ENCODE peak calls at places on chromosomes 3 and 15, in seven cellular contexts. U is HFF-Myc, N is cardiac fibroblast, H is fibroblast of lung, W is neural progenitor cell, J is DND-41, L is lower leg skin. R is an unnamed sample.

GRCh38 chr3:120353463-120353862 is 4.3 kb upstream of the LRRC58 start:
- DNase-seq in U (no peak), N (peak), H (no peak), W (no peak), J (no peak), L (no peak), R (no peak)

GRCh38 chr3:158452324-158452723 is 118.7 kb upstream of the MLF1 start:
- DNase-seq in U (no peak), N (peak), H (no peak), W (no peak), J (no peak), L (no peak), R (no peak)

GRCh38 chr3:13644341-13645082 is 95.6 kb downstream of the FBLN2 start:
- DNase-seq in U (no peak), N (peak), H (peak), W (no peak), J (no peak), L (no peak), R (peak)

GRCh38 chr3:48142316-48142870 is 45.8 kb downstream of the CDC25A start:
- DNase-seq in U (no peak), N (no peak), H (no peak), W (no peak), J (no peak), L (peak), R (no peak)

GRCh38 chr3:80770106-80771079 is 991.1 kb downstream of the GBE1 start:
- DNase-seq in U (no peak), N (no peak), H (peak), W (peak), J (no peak), L (no peak), R (peak)

GRCh38 chr3:34843479-34843870 is 795.9 kb upstream of the ARPP21 start:
- DNase-seq in U (no peak), N (no peak), H (peak), W (peak), J (no peak), L (no peak), R (peak)

GRCh38 chr3:137767146-137768020 is 3.3 kb downstream of the SOX14 start:
- DNase-seq in U (no peak), N (no peak), H (no peak), W (peak), J (no peak), L (no peak), R (no peak)

GRCh38 chr3:149588909-149589308 is 68.9 kb downstream of the WWTR1 start:
- DNase-seq in U (no peak), N (no peak), H (no peak), W (no peak), J (no peak), L (no peak), R (no peak)

GRCh38 chr3:136194409-136195257 is 1.5 kb downstream of the MSL2 start:
- DNase-seq in U (no peak), N (peak), H (peak), W (peak), J (peak), L (peak), R (peak)

GRCh38 chr3:128432898-128433629 is 33.6 kb downstream of the DNAJB8 start:
- DNase-seq in U (no peak), N (no peak), H (no peak), W (peak), J (no peak), L (no peak), R (no peak)

GRCh38 chr3:128430731-128431130 is 36.0 kb downstream of the DNAJB8 start:
- DNase-seq in U (no peak), N (no peak), H (no peak), W (no peak), J (no peak), L (no peak), R (no peak)

GRCh38 chr3:128433630-128434185 is 33.0 kb downstream of the DNAJB8 start:
- DNase-seq in U (no peak), N (no peak), H (no peak), W (no peak), J (no peak), L (no peak), R (no peak)

GRCh38 chr3:128431803-128432300 is 34.8 kb downstream of the DNAJB8 start:
- DNase-seq in U (no peak), N (no peak), H (no peak), W (no peak), J (no peak), L (no peak), R (no peak)

DNA sequence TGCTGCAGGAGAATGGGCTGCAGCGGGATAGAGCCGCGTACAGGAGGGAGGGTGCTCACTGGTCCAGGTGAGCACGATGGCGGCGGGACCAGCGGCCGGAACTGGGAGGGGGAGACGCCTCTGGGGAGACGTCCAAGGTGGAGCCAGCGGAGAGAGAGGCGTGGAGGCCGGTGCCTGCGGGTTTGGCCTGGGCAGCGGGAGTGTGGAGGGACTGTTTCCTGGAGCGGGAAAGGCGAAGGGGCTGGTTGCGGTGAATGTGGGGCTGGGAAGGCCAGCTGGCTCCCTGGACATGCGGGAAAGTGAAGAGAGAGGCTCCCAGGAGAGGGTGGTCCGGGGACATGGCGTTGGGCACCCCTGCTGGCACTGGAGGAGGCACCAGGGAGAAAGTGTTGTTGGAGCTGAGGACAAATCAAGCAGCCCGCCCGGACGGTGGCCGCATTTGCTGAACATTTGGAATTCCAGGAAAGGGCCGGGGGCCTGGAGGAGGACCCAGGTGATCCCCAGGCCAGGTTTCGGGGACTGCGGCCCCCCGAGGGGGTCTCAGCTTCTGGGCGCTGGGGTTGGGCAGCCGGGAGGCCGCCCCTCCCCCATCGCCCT is 34.3 kb downstream of the DNAJB8 start:
- DNase-seq in U (no peak), N (no peak), H (no peak), W (peak), J (no peak), L (no peak), R (no peak)
- H3K4me3 ChIP-seq in U (peak), N (no peak), H (no peak), W (peak), J (no peak), L (no peak), R (no peak)

GRCh38 chr3:156300373-156300772 is 180.0 kb downstream of the KCNAB1 start:
- DNase-seq in U (no peak), N (no peak), H (no peak), W (no peak), J (no peak), L (no peak), R (no peak)

GRCh38 chr3:156299569-156299968 is 179.2 kb downstream of the KCNAB1 start:
- DNase-seq in U (no peak), N (no peak), H (no peak), W (no peak), J (no peak), L (no peak), R (no peak)

GRCh38 chr3:156298938-156299337 is 178.6 kb downstream of the KCNAB1 start:
- DNase-seq in U (no peak), N (no peak), H (no peak), W (no peak), J (no peak), L (peak), R (no peak)

GRCh38 chr3:156303316-156303715 is 182.9 kb downstream of the KCNAB1 start:
- DNase-seq in U (no peak), N (no peak), H (no peak), W (no peak), J (no peak), L (no peak), R (no peak)

DNA sequence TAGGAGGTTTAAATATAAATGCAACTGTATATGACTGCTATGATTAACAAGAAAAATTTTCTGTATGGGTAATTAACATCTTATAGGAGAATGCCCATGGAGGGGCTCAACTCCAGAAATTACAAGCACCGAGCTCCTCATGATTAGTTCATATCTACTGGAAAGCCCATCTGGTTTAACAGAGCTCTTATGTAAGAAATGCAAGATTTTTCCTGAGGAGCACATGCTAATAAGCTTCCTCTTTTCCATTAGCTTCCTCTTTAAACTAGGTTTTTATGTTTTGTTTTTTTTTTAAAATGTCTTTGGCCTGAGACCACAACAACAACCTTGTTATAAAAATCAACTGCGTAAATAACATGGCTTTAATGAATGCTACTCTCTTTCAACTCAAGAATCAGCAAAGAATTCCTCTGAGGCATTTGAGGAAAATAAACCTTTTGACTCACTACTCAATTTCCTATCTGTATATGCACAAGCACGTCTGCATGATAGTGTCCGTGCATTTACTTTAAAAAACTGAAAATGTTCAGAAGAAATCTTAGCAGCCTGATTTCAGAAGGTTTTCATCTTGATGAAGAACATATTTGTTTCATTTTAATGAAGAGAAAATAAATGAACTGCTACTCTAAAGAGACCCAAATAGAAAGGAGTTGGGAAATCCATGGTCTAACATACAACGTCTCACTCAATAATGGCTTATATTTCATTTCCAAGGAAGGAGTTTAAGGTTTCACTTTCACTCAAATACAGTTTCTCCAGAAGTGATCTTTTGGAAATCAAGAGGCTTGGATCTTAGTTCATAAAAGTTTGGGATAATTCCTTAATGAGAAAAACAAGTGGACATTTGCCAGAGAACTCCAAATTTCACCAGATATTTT is 180.8 kb downstream of the KCNAB1 start:
- DNase-seq in U (no peak), N (peak), H (no peak), W (no peak), J (no peak), L (no peak), R (no peak)
- H3K4me3 ChIP-seq in U (no peak), N (no peak), H (peak), W (no peak), J (no peak), L (no peak), R (no peak)

GRCh38 chr3:102084712-102085111 is 235.4 kb downstream of the NFKBIZ start:
- DNase-seq in U (no peak), N (no peak), H (no peak), W (no peak), J (no peak), L (no peak), R (no peak)

GRCh38 chr3:102083469-102083868 is 234.2 kb downstream of the NFKBIZ start:
- DNase-seq in U (no peak), N (no peak), H (no peak), W (no peak), J (no peak), L (no peak), R (no peak)

GRCh38 chr3:102083971-102084370 is 234.7 kb downstream of the NFKBIZ start:
- DNase-seq in U (no peak), N (peak), H (peak), W (no peak), J (no peak), L (no peak), R (peak)

GRCh38 chr3:102087236-102087635 is 237.9 kb downstream of the NFKBIZ start:
- DNase-seq in U (no peak), N (no peak), H (no peak), W (no peak), J (no peak), L (no peak), R (no peak)

DNA sequence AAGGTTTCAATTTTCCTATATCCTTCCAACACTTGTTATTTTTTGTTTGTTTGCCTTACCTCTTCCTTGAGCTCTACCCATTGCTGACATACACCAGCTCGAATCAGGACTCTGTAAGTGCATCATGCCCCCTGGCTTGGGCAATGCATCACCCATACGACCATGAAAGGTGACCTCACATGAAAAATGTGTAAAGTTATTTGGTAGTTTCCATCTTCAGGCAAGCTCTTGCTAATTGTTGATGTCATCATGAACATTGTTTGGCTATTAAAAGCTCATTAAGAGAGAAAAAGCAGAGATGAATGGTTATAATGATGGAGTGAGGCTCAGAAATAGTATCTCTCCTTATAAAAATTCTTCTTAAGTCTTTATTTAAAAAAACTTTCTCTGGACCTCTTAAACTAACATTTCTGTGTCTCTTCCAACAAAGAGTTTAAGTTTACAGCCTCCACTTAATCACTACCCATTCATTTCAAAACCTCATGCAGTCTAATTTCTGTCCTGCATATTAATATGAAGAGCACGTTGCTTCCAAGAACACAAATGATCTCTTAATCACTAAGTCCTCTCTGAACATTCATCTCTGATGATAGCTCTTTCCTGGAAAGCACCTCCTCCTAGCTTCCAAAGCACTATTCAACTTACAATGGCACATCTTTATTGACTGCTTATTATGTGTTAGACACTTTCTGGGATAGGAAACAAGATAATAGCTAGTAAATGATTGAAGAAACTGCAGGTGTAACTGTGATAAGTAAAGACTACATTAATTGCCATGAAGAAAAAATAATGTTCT is 236.3 kb downstream of the NFKBIZ start:
- DNase-seq in U (no peak), N (no peak), H (peak), W (no peak), J (no peak), L (no peak), R (no peak)
- H3K4me3 ChIP-seq in U (no peak), N (no peak), H (no peak), W (no peak), J (no peak), L (no peak), R (no peak)

DNA sequence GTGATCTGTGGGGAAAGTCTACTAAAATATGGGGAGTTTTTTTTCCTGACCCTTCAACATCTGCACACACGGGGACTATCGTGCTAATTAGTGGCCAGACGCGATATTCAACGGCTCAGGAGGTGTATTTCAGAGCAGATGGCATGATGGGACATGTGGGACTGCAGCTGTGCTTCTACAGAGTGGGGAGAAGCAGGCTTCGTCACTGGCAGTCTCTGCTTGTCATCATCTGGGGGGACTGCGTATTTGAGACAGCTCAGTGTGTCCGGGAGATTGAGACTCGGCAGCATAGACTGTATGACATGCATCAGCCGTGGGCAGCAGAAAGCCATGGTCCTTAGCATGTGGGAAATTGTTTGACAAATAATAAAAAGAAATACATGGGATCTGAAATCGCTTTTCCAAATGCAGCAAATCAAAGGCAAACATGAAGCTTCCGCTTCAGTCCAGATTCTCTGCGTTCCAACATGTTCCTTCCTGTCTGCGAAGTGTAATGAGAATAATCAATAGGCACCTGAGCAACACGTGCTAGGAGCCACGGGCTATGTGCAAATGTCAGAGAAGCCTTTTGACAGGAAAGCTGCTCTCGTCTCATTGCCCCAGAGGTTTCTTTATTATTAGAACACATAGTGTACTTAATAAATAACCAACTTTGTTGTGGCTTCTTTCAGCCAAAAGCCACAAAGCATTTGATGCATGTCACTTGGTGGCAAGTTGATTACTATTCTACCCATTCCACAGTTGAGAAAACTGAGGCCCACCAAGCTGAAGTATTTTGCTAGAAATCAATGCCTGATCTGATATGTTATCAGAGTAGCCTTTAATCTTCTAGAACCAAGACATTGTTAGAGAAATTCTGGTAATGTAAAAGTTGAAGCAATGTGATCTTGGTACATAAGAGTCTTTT is 276.3 kb downstream of the RYR3 start:
- DNase-seq in U (no peak), N (no peak), H (no peak), W (no peak), J (no peak), L (no peak), R (no peak)
- H3K4me3 ChIP-seq in U (no peak), N (no peak), H (no peak), W (no peak), J (no peak), L (no peak), R (no peak)

DNA sequence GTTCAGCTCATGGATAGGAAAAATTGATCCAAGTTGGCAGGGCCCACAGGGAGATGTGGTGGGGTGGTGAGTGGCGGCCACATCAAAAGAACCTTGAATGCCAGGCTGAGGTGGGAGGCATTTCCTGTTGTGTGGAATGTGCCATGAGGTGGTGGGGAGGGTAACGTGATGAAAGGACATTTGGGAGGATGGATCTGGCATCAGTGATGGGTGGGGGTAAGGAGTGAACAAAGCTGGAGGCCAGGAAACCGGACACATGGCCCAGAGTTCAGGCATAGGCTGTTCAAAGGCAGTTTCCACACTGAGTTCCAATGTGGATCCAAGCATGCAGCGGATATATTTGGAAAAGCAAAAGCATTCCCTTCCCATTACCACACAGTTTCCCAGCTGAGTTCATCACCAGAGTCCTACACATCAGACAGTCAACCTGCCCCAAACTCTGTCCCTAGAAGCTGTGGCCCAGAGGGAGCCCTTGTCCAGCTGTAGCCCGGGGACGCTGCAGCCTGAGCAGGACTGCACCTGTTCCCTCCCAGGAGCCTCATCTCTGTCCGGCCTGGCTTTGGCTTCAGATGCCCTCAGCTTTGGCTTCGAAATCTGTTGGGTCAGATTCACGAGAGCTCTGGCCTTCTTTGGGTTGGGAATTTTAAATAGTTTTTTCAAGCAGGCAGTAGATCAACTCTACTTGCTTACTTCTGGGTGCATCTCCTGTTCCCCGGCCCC is 37.8 kb upstream of the GOLGA6B start:
- DNase-seq in U (no peak), N (no peak), H (no peak), W (no peak), J (peak), L (no peak), R (no peak)
- H3K4me3 ChIP-seq in U (no peak), N (no peak), H (no peak), W (no peak), J (no peak), L (no peak), R (no peak)

GRCh38 chr15:101386967-101387366 is 91.9 kb upstream of the SNRPA1 start:
- DNase-seq in U (no peak), N (no peak), H (no peak), W (no peak), J (no peak), L (no peak), R (no peak)
- H3K4me3 ChIP-seq in U (no peak), N (no peak), H (no peak), W (no peak), J (no peak), L (no peak), R (no peak)

DNA sequence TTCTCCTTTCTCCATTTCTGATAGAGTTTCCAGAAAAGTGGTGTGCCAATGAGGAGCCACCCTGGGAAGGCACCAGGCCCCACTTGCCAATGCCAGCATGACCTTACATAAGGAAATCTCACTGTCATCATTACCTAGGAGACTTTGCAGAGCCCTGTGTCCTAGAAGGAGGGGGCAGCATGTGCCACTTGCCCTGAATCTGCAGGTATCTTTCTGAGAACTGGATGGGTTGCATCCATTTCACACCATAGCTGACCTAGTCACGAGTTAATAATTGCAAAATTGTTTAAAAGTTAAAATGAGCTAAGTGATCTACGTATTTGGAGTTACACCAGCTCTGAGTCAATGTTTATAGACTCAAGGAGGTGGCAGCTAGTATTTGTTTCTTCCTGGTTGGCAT is 14.3 kb downstream of the CA12 start:
- DNase-seq in U (no peak), N (no peak), H (no peak), W (no peak), J (no peak), L (no peak), R (no peak)
- H3K4me3 ChIP-seq in U (no peak), N (no peak), H (no peak), W (no peak), J (no peak), L (no peak), R (no peak)